ENCODE peak calls at places on chromosomes 13 and 19, in four cellular contexts. S, O, E and L are unnamed samples.

GRCh38 chr19:11453468-11454341 is 18.3 kb downstream of the PRKCSH start:
- DNase-seq in S (no peak), O (no peak), E (no peak), L (no peak)

GRCh38 chr19:13092608-13093260 is 9.9 kb downstream of the LYL1 start:
- DNase-seq in E (no peak), O (no peak), S (peak), L (no peak)

GRCh38 chr13:43815204-43815603 is 28.4 kb upstream of the ENOX1 start:
- DNase-seq in E (peak), S (peak), O (no peak), L (peak)

GRCh38 chr19:1767464-1767933 is 14.2 kb downstream of the ONECUT3 start:
- DNase-seq in S (no peak), O (peak), E (peak), L (peak)

GRCh38 chr19:4012092-4012974 is 4.8 kb downstream of the PIAS4 start:
- DNase-seq in O (no peak), E (no peak), S (no peak), L (no peak)

GRCh38 chr19:18304194-18304495 is 18.7 kb downstream of the LSM4 start:
- DNase-seq in S (no peak), E (no peak), O (peak), L (no peak)

GRCh38 chr13:99374169-99374991 is 67.2 kb upstream of the GPR183 start:
- DNase-seq in E (no peak), S (no peak), O (no peak), L (no peak)

GRCh38 chr13:110689041-110689440 is 16.9 kb downstream of the CARS2 start:
- DNase-seq in S (no peak), O (no peak), E (no peak), L (no peak)

GRCh38 chr19:48674921-48675824 is 2.4 kb upstream of the NTN5 start:
- DNase-seq in S (peak), E (peak), O (peak), L (peak)

GRCh38 chr13:49625392-49626137 is 2.7 kb upstream of the ARL11 start:
- DNase-seq in E (peak), S (peak), O (no peak), L (peak)

GRCh38 chr13:114093118-114093517 is 39.3 kb downstream of the RASA3 start:
- DNase-seq in O (no peak), E (no peak), S (no peak), L (no peak)

GRCh38 chr19:46704379-46705076 is 12.4 kb downstream of the PRKD2 start:
- DNase-seq in E (peak), O (peak), S (no peak), L (peak)

GRCh38 chr13:100694722-100695644 is 20.4 kb upstream of the TMTC4 start:
- DNase-seq in E (peak), S (peak), O (peak), L (peak)

GRCh38 chr13:51311957-51312520 is 27.5 kb upstream of the SERPINE3 start:
- DNase-seq in S (no peak), E (no peak), O (no peak), L (no peak)

GRCh38 chr19:3276341-3276799 is 51.9 kb downstream of the CELF5 start:
- DNase-seq in O (no peak), E (no peak), S (no peak), L (no peak)

GRCh38 chr13:101204270-101205011 is 211.9 kb downstream of the NALCN start:
- DNase-seq in E (no peak), S (peak), O (no peak), L (no peak)

GRCh38 chr13:66586489-66586888 is 643.6 kb downstream of the PCDH9 start:
- DNase-seq in S (no peak), E (peak), O (no peak), L (no peak)

GRCh38 chr19:38538793-38539528 is 78.8 kb downstream of the MAP4K1 start:
- DNase-seq in S (no peak), O (peak), E (no peak), L (no peak)

GRCh38 chr19:6271721-6272410 is 7.9 kb downstream of the MLLT1 start:
- DNase-seq in S (peak), E (peak), O (peak), L (peak)

GRCh38 chr19:3075605-3076431 is 13.5 kb upstream of the TLE5 start:
- DNase-seq in S (no peak), O (peak), E (no peak), L (peak)

GRCh38 chr13:23696610-23697009 is 126.4 kb downstream of the TNFRSF19 start:
- DNase-seq in S (peak), O (no peak), E (no peak), L (peak)

GRCh38 chr13:48110132-48110868 is 15.4 kb upstream of the MED4 start:
- DNase-seq in O (no peak), E (peak), S (no peak), L (no peak)